ENCODE peak calls at places on chromosome 10, in six cellular contexts. S, E, H, Y, B and O are unnamed samples.

GRCh38 chr10:114874827-114875541 is 53.4 kb downstream of the FHIP2A start:
- DNase-seq in S (peak), E (peak), H (peak), Y (no peak), B (peak), O (no peak)

GRCh38 chr10:77837248-77837924 is 89.2 kb downstream of the DLG5 start:
- DNase-seq in S (peak), E (peak), H (no peak), Y (no peak), B (peak), O (no peak)

GRCh38 chr10:19847321-19847720 is 31.1 kb downstream of the PLXDC2 start:
- DNase-seq in S (no peak), E (no peak), H (peak), Y (no peak), B (peak), O (no peak)

GRCh38 chr10:128884061-128884425 is 583.0 kb upstream of the MGMT start:
- DNase-seq in S (no peak), E (no peak), H (no peak), Y (no peak), B (no peak), O (no peak)

GRCh38 chr10:61836233-61836887 is 65.1 kb upstream of the ARID5B start:
- DNase-seq in S (no peak), E (no peak), H (peak), Y (no peak), B (no peak), O (no peak)

GRCh38 chr10:31033166-31033565 is 1.5 kb upstream of the ZNF438 start:
- DNase-seq in S (no peak), E (no peak), H (no peak), Y (no peak), B (no peak), O (no peak)

GRCh38 chr10:118395919-118396318 is 53.8 kb upstream of the FAM204A start:
- DNase-seq in S (no peak), E (no peak), H (no peak), Y (no peak), B (no peak), O (no peak)

GRCh38 chr10:51001587-51001986 is 72.7 kb upstream of the PRKG1 start:
- DNase-seq in S (no peak), E (no peak), H (peak), Y (no peak), B (peak), O (no peak)

GRCh38 chr10:79180619-79181221 is 112.0 kb downstream of the ZMIZ1 start:
- DNase-seq in S (no peak), E (no peak), H (no peak), Y (no peak), B (no peak), O (no peak)

GRCh38 chr10:78972947-78973900 is 95.5 kb upstream of the ZMIZ1 start:
- DNase-seq in S (peak), E (peak), H (peak), Y (peak), B (peak), O (peak)

GRCh38 chr10:84452006-84452405 is 123.6 kb downstream of the CCSER2 start:
- DNase-seq in S (no peak), E (no peak), H (peak), Y (no peak), B (no peak), O (no peak)

GRCh38 chr10:88209837-88210552 is 346.6 kb downstream of the PTEN start:
- DNase-seq in S (no peak), E (no peak), H (peak), Y (no peak), B (peak), O (no peak)

GRCh38 chr10:115992554-115992953 is 280.5 kb downstream of the GFRA1 start:
- DNase-seq in S (no peak), E (no peak), H (no peak), Y (no peak), B (no peak), O (no peak)

GRCh38 chr10:4354382-4354812 is 471.6 kb upstream of the AKR1E2 start:
- DNase-seq in S (no peak), E (no peak), H (no peak), Y (no peak), B (no peak), O (no peak)

GRCh38 chr10:49488056-49488455 is 50.9 kb downstream of the ERCC6 start:
- DNase-seq in S (no peak), E (no peak), H (no peak), Y (no peak), B (no peak), O (no peak)

GRCh38 chr10:100518761-100519241 is 860 bp downstream of the SEC31B start:
- DNase-seq in S (no peak), E (peak), H (peak), Y (no peak), B (peak), O (no peak)

GRCh38 chr10:18211862-18212261 is 71.6 kb downstream of the CACNB2 start:
- DNase-seq in S (no peak), E (no peak), H (no peak), Y (no peak), B (no peak), O (no peak)
- H3K27ac ChIP-seq in S (no peak), E (no peak), H (no peak), Y (no peak), B (no peak), O (no peak)

GRCh38 chr10:90652519-90652918 is 205.3 kb downstream of the HTR7 start:
- DNase-seq in S (no peak), E (no peak), H (peak), Y (no peak), B (peak), O (no peak)
- H3K27ac ChIP-seq in S (no peak), E (no peak), H (no peak), Y (no peak), B (no peak), O (no peak)

GRCh38 chr10:133293810-133294119 is 14.9 kb downstream of the TUBGCP2 start:
- DNase-seq in S (no peak), E (no peak), H (no peak), Y (no peak), B (no peak), O (no peak)

GRCh38 chr10:133287832-133288500 is 11.3 kb upstream of the ADAM8 start:
- DNase-seq in S (peak), E (no peak), H (no peak), Y (no peak), B (no peak), O (no peak)

GRCh38 chr10:133292919-133293809 is 15.5 kb downstream of the TUBGCP2 start:
- DNase-seq in S (peak), E (no peak), H (peak), Y (no peak), B (peak), O (no peak)

GRCh38 chr10:133286366-133286765 is 9.7 kb upstream of the ADAM8 start:
- DNase-seq in S (no peak), E (no peak), H (no peak), Y (no peak), B (no peak), O (no peak)

DNA sequence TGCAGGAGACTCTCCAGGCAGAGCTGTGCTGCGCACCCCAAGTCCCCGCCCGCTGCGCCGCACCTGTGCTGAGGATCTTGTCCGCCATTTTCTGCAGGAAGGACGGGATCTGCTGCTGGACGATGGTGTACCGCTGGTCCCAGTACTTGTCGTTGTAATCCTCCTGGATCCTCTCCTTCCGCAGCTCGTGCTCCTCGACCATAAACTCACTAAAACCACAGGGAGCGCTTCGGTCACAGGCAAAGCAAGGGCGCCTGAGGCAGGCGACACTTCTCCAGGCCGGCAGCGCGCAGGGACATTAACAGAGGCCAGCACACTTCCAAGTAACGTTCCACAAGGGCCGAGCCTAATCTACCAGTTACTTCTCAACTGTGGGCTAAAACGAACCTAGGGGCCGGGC is 13.1 kb upstream of the ADAM8 start:
- DNase-seq in S (no peak), E (no peak), H (no peak), Y (no peak), B (no peak), O (no peak)
- H3K27ac ChIP-seq in S (no peak), E (no peak), H (no peak), Y (no peak), B (no peak), O (no peak)

DNA sequence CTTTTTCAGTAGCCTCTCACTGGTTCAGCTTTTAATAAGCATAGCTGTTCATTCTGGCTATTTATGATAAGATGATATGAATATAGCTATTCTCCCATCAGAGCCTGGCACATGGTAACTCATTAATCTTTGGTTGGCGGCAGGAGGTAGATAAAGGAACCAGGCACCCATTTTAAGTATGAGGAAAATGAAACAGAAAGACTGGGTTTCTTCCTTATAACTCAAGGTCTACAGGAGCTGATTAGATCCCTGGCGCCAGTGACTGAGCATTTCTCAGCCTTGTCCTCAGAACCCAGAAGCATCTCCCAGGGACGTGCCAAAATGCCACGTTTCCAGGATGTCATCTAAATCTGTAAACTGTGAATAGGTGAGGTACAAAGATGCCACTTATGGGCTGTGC is 141.9 kb downstream of the TCF7L2 start:
- DNase-seq in S (no peak), E (no peak), H (no peak), Y (no peak), B (no peak), O (no peak)
- H3K27ac ChIP-seq in S (no peak), E (no peak), H (no peak), Y (no peak), B (no peak), O (no peak)